ENCODE peak calls at places on chromosomes 2 and 18, in nine cellular contexts. U is transverse colon, M is HFF-Myc, E is cardiac muscle cell, Q is IMR-90, Y is left ventricle myocardium inferior, O is thoracic aorta, A is AG09309, C is AG04449. X is an unnamed sample.

GRCh38 chr2:120873958-120874357 is 138.3 kb downstream of the GLI2 start:
- DNase-seq in Q (no peak), O (no peak), M (no peak), A (no peak), C (no peak), E (no peak), U (no peak), Y (no peak), X (no peak)

GRCh38 chr2:182447163-182447562 is 20.3 kb upstream of the PDE1A start:
- DNase-seq in M (no peak), E (no peak), A (no peak), Q (no peak), Y (no peak), O (no peak), U (no peak), C (no peak), X (no peak)

GRCh38 chr2:222734690-222735014 is 63.2 kb downstream of the MOGAT1 start:
- DNase-seq in U (no peak), M (no peak), O (no peak), Y (no peak), C (no peak), Q (no peak), A (no peak), E (no peak), X (no peak)

GRCh38 chr18:33113421-33113820 is 327.1 kb downstream of the CCDC178 start:
- DNase-seq in E (no peak), O (no peak), C (no peak), M (no peak), A (no peak), Y (no peak), Q (no peak), U (no peak), X (no peak)

GRCh38 chr2:108968619-108969018 is 20.4 kb downstream of the EDAR start:
- DNase-seq in A (no peak), U (peak; percentile 69), O (no peak), M (no peak), E (no peak), Q (no peak), C (no peak), Y (no peak), X (no peak)

GRCh38 chr2:128406629-128407252 is 88.1 kb upstream of the HS6ST1 start:
- DNase-seq in Y (no peak), E (no peak), Q (no peak), M (no peak), A (no peak), C (no peak), U (peak; percentile 6), O (no peak), X (no peak)

GRCh38 chr18:75455249-75456183 is 28.0 kb upstream of the SMIM21 start:
- DNase-seq in E (peak; percentile 59), A (no peak), O (no peak), U (no peak), Y (peak; percentile 23), Q (peak; percentile 18), M (no peak), C (no peak), X (no peak)

GRCh38 chr2:75710220-75710576 is 517 bp downstream of the GCFC2 start:
- DNase-seq in U (no peak), C (no peak), Y (no peak), M (no peak), E (no peak), O (no peak), Q (no peak), A (no peak), X (no peak)

GRCh38 chr2:14907014-14907612 is 274.6 kb downstream of the LRATD1 start:
- DNase-seq in Y (no peak), O (no peak), C (no peak), Q (no peak), E (no peak), U (no peak), A (no peak), M (no peak), X (no peak)
- TF ChIP-seq CTCF in Y (no peak), O (no peak), C (no peak), Q (no peak), E (no peak), U (no peak), A (no peak), M (no peak), X (peak; percentile 25)

GRCh38 chr2:240286596-240286995 is 146.1 kb upstream of the OTOS start:
- DNase-seq in E (no peak), O (no peak), Q (no peak), M (no peak), C (no peak), Y (no peak), A (no peak), U (no peak), X (no peak)

GRCh38 chr2:240289701-240290431 is 145.6 kb upstream of the GPC1 start:
- DNase-seq in M (no peak), Q (no peak), O (no peak), C (no peak), U (no peak), Y (no peak), E (no peak), A (no peak), X (no peak)

GRCh38 chr2:240287011-240287410 is 146.6 kb upstream of the OTOS start:
- DNase-seq in Q (no peak), Y (no peak), O (no peak), M (no peak), C (no peak), U (no peak), E (no peak), A (no peak), X (no peak)

GRCh38 chr2:240287496-240288086 is 147.1 kb upstream of the OTOS start:
- DNase-seq in Y (no peak), C (no peak), E (no peak), O (no peak), A (no peak), Q (no peak), M (no peak), U (no peak), X (no peak)

GRCh38 chr2:240288087-240288521 is 147.4 kb upstream of the GPC1 start:
- DNase-seq in Q (no peak), M (no peak), A (no peak), Y (no peak), E (no peak), C (no peak), U (no peak), O (no peak), X (no peak)
- H3K4me3 ChIP-seq in Q (no peak overlapping the region), M (no peak overlapping the region), A (no peak overlapping the region), Y (no peak overlapping the region), E (no peak overlapping the region), C (no peak overlapping the region), U (no peak overlapping the region), O (no peak overlapping the region), X (no peak overlapping the region)

GRCh38 chr18:12279781-12280531 is 25.8 kb downstream of the CIDEA start:
- DNase-seq in U (no peak), O (no peak), Y (no peak), E (no peak), A (no peak), C (no peak), M (no peak), Q (no peak), X (no peak)

GRCh38 chr18:12278153-12278764 is 24.1 kb downstream of the CIDEA start:
- DNase-seq in Q (peak; percentile 13), A (no peak), C (no peak), U (no peak), O (no peak), Y (no peak), E (no peak), M (no peak), X (no peak)

GRCh38 chr18:12281861-12282260 is 26.2 kb upstream of the TUBB6 start:
- DNase-seq in A (no peak), Q (no peak), C (no peak), Y (no peak), O (no peak), M (no peak), E (no peak), U (no peak), X (no peak)

GRCh38 chr18:12276736-12277554 is 22.8 kb downstream of the CIDEA start:
- DNase-seq in Y (no peak), O (no peak), U (no peak), C (no peak), M (no peak), Q (peak; percentile 18), E (no peak), A (no peak), X (no peak)

DNA sequence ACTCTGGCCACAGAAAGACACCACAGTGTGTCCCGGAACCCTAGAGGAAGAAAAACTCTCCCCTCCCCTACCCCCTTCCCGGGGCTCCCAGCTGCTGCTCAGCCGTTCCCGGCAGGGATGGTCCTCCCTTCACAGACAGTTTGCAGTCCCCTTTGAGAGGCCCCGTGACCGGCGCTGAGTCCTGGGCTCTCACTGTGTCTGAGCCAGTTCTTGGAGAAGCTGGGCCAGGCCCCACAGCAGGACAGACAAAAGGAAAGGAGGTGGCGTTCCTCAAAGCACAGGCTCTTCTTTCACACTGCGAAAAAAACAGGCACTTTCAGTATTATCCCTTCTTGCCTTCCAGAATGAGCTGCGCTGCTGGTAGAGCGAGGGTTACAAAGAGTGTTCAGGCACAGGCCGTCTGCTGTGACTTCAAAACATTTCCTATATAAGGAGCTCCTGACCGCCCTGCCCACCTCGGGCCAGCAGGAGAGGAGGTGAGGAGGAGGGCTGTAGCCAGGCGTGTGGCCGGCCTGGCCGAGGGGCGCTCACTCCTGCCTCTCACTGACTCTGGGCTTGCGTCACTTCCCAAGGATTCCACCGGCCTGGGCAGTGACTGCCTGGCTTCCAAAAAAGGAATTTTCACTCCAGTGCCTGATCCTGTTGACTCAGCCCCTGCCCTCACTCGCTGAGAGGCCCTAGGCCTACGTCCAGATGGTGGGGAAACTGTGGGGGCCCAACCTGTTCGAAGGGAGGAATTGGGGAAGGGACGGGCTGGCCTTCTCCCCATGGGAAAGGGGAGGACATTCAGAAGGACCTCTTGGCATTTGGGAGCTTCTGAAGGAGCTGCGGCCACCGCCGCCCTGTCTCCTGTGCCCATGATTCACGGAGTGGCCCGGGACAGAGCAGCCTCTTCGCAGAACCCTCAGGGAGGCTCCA is 24.9 kb downstream of the CIDEA start:
- DNase-seq in Q (peak; percentile 98), C (peak; percentile 91), A (peak; percentile 78), E (peak; percentile 98), O (peak; percentile 74), U (peak; percentile 69), Y (peak; percentile 86), M (peak; percentile 91), X (no peak)
- TF ChIP-seq CTCF in Q (peak; percentile 2), C (peak; percentile 36), A (peak; percentile 9), E (peak; percentile 16), O (no peak), U (no peak), Y (peak; percentile 46), M (no peak), X (no peak)

GRCh38 chr2:156436477-156437085 is 402 bp downstream of the GPD2 start:
- DNase-seq in E (no peak), M (no peak), U (peak; percentile 42), A (no peak), Q (peak; percentile 32), O (no peak), Y (no peak), C (no peak), X (no peak)

GRCh38 chr2:156435392-156435724 is 821 bp upstream of the GPD2 start:
- DNase-seq in M (no peak), A (no peak), U (no peak), O (no peak), Y (no peak), Q (no peak), C (no peak), E (no peak), X (no peak)

GRCh38 chr2:156435725-156436476 is at the start of gene GPD2:
- DNase-seq in C (no peak), U (peak; percentile 92), Y (peak; percentile 94), O (peak; percentile 58), Q (peak; percentile 82), M (no peak), A (peak; percentile 59), E (peak; percentile 93), X (no peak)

GRCh38 chr2:156437272-156437671 is 1.1 kb downstream of the GPD2 start:
- DNase-seq in U (peak; percentile 30), Y (no peak), O (no peak), E (no peak), M (no peak), Q (peak; percentile 43), A (no peak), C (no peak), X (no peak)

GRCh38 chr2:156437876-156438410 is 1.8 kb downstream of the GPD2 start:
- DNase-seq in U (no peak), Y (no peak), M (no peak), C (no peak), A (no peak), E (no peak), O (no peak), Q (no peak), X (no peak)
- H3K4me3 ChIP-seq in U (no peak overlapping the region), Y (no peak overlapping the region), M (peak overlapping the region; percentile 67), C (no peak overlapping the region), A (no peak overlapping the region), E (no peak overlapping the region), O (no peak overlapping the region), Q (no peak overlapping the region), X (no peak overlapping the region)

X was measured in epithelial cell of proximal tubule.